ENCODE peak calls at places on chromosome 9, in four cellular contexts. H is ascending aorta, M is HCT116, I is upper lobe of right lung. E is an unnamed sample. For H3K4me1, the result is how much of the 10 kb centered on the place peaks cover.

GRCh38 chr9:35852876-35853865 is 17.0 kb downstream of the OR13J1 start:
- DNase-seq in H (no peak), M (no peak), I (no peak), E (peak)

GRCh38 chr9:70805953-70806352 is 315.5 kb downstream of the TRPM3 start:
- DNase-seq in H (no peak), M (no peak), I (no peak), E (no peak)

GRCh38 chr9:70297141-70297540 is 38.4 kb downstream of the SMC5 start:
- DNase-seq in H (no peak), M (no peak), I (no peak), E (no peak)

GRCh38 chr9:131203438-131204219 is 72.7 kb downstream of the FAM78A start:
- DNase-seq in H (no peak), M (no peak), I (no peak), E (no peak)

GRCh38 chr9:96688215-96688614 is 33.1 kb upstream of the PRXL2C start:
- DNase-seq in H (no peak), M (no peak), I (no peak), E (no peak)

GRCh38 chr9:110050925-110051355 is 157.0 kb downstream of the C9orf152 start:
- DNase-seq in H (no peak), M (peak), I (no peak), E (peak)

GRCh38 chr9:125568616-125569015 is 138.4 kb downstream of the MAPKAP1 start:
- DNase-seq in H (no peak), M (no peak), I (no peak), E (no peak)

GRCh38 chr9:79134654-79135053 is 437.1 kb upstream of the TLE4 start:
- DNase-seq in H (no peak), M (peak), I (no peak), E (no peak)

GRCh38 chr9:81604306-81605153 is 84.8 kb downstream of the TLE1 start:
- DNase-seq in H (no peak), M (no peak), I (no peak), E (no peak)

GRCh38 chr9:37395229-37395628 is 27.3 kb upstream of the GRHPR start:
- DNase-seq in H (no peak), M (no peak), I (no peak), E (no peak)

GRCh38 chr9:18238254-18238653 is 235.7 kb upstream of the ADAMTSL1 start:
- DNase-seq in H (no peak), M (no peak), I (no peak), E (no peak)

GRCh38 chr9:87223397-87224246 is 274.0 kb upstream of the DAPK1 start:
- DNase-seq in H (no peak), M (no peak), I (no peak), E (no peak)

GRCh38 chr9:124355032-124355940 is 60.0 kb downstream of the PSMB7 start:
- DNase-seq in H (no peak), M (no peak), I (no peak), E (no peak)

GRCh38 chr9:37924538-37924937 is 20.6 kb upstream of the SLC25A51 start:
- DNase-seq in H (no peak), M (no peak), I (no peak), E (no peak)

GRCh38 chr9:87551692-87552303 is 54.1 kb downstream of the DAPK1 start:
- DNase-seq in H (no peak), M (no peak), I (no peak), E (no peak)

GRCh38 chr9:91223000-91223399 is 138.7 kb downstream of the AUH start:
- DNase-seq in H (no peak), M (no peak), I (no peak), E (no peak)

GRCh38 chr9:80351612-80352011 is 779.8 kb downstream of the TLE4 start:
- DNase-seq in H (no peak), M (no peak), I (no peak), E (no peak)

GRCh38 chr9:90014421-90014820 is 409.6 kb downstream of the GADD45G start:
- DNase-seq in H (no peak), M (no peak), I (no peak), E (no peak)

GRCh38 chr9:133119039-133119438 is 2.0 kb downstream of the RALGDS start:
- DNase-seq in H (no peak), M (no peak), I (no peak), E (peak)

GRCh38 chr9:68584110-68585033 is 43.7 kb upstream of the TMEM252 start:
- DNase-seq in H (peak), M (peak), I (peak), E (peak)

GRCh38 chr9:133374612-133375115 is 1.2 kb downstream of the SURF4 start:
- DNase-seq in H (no peak), M (no peak), I (no peak), E (no peak)

GRCh38 chr9:112921549-112921948 is 30.9 kb upstream of the SLC46A2 start:
- DNase-seq in H (no peak), M (peak), I (no peak), E (no peak)
- TF ChIP-seq CTCF in H (peak), M (peak), I (peak), E (no peak)

GRCh38 chr9:82982271-82982880 is 80.6 kb downstream of the RASEF start:
- DNase-seq in H (no peak), M (no peak), I (no peak), E (no peak)
- H3K4me1 ChIP-seq in H (under half), M (under half), I (under half), E (under half)

GRCh38 chr9:22452415-22453010 is 5.9 kb downstream of the DMRTA1 start:
- DNase-seq in H (no peak), M (peak), I (peak), E (no peak)
- TF ChIP-seq CTCF in H (peak), M (peak), I (peak), E (peak)

DNA sequence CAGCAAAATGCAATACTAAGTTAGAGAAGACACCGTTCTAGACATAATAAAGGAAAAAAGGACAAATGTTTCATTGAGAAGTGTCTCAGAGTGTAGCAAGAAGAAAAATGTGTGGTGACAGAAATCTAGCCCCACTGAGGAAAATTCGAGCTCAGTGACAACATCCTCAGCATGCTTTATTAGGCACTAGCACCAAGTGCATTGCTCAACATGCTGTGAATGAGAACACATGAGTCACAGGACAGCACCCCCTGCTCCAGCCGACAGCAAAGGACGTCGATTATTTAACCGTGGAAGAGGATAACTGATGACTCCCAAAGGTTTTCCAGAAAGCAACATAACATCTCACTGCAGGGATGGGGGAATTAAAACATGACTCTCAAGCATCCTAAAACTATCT is 182.7 kb downstream of the GNAQ start:
- DNase-seq in H (peak), M (no peak), I (no peak), E (peak)
- H3K4me1 ChIP-seq in H (under half), M (under half), I (half or more), E (half or more)

GRCh38 chr9:16575142-16575877 is 295.2 kb downstream of the BNC2 start:
- DNase-seq in H (no peak), M (no peak), I (no peak), E (no peak)
- TF ChIP-seq CTCF in H (peak), M (no peak), I (no peak), E (no peak)

GRCh38 chr9:94603259-94603776 is 9.7 kb upstream of the FBP2 start:
- DNase-seq in H (no peak), M (peak), I (peak), E (peak)
- H3K4me1 ChIP-seq in H (under half), M (under half), I (under half), E (under half)

GRCh38 chr9:127305450-127306226 is 41.1 kb downstream of the GARNL3 start:
- DNase-seq in H (no peak), M (peak), I (no peak), E (no peak)
- TF ChIP-seq CTCF in H (no peak), M (no peak), I (no peak), E (no peak)

GRCh38 chr9:136995370-136995769 is 998 bp downstream of the CLIC3 start:
- DNase-seq in H (no peak), M (no peak), I (no peak), E (no peak)
- H3K4me1 ChIP-seq in H (under half), M (half or more), I (half or more), E (under half)

E was measured in sigmoid colon.